ENCODE peak calls at places on chromosome 1, in four cellular contexts. One of them, this sample, is unnamed.

GRCh38 chr1:174131032-174131638 is 28.2 kb upstream of the RABGAP1L start:
- DNase-seq in stimulated activated CD8-positive, alpha-beta memory T cell treated with anti-CD3 and anti-CD28 coated beads, Interleukin-4, amount 100 ng/mL, for 24 hours: no peak
- DNase-seq in stimulated activated CD4-positive, alpha-beta T cell treated with anti-CD3 and anti-CD28 coated beads, Interleukin-4, amount 100 ng/mL, for 1 hour: no peak
- DNase-seq in left ventricle myocardium superior: no peak
- DNase-seq in this sample: no peak

GRCh38 chr1:43590389-43590788 is 59.6 kb upstream of the KDM4A start:
- DNase-seq in left ventricle myocardium superior: no peak
- DNase-seq in stimulated activated CD8-positive, alpha-beta memory T cell treated with anti-CD3 and anti-CD28 coated beads, Interleukin-4, amount 100 ng/mL, for 24 hours: no peak
- DNase-seq in stimulated activated CD4-positive, alpha-beta T cell treated with anti-CD3 and anti-CD28 coated beads, Interleukin-4, amount 100 ng/mL, for 1 hour: no peak
- DNase-seq in this sample: no peak

GRCh38 chr1:55001311-55001710 is 2.6 kb downstream of the BSND start:
- DNase-seq in stimulated activated CD8-positive, alpha-beta memory T cell treated with anti-CD3 and anti-CD28 coated beads, Interleukin-4, amount 100 ng/mL, for 24 hours: no peak
- DNase-seq in stimulated activated CD4-positive, alpha-beta T cell treated with anti-CD3 and anti-CD28 coated beads, Interleukin-4, amount 100 ng/mL, for 1 hour: no peak
- DNase-seq in left ventricle myocardium superior: no peak
- DNase-seq in this sample: no peak

GRCh38 chr1:210233216-210233494 is 559 bp downstream of the SERTAD4 start:
- DNase-seq in left ventricle myocardium superior: peak; percentile 54
- DNase-seq in stimulated activated CD8-positive, alpha-beta memory T cell treated with anti-CD3 and anti-CD28 coated beads, Interleukin-4, amount 100 ng/mL, for 24 hours: no peak
- DNase-seq in stimulated activated CD4-positive, alpha-beta T cell treated with anti-CD3 and anti-CD28 coated beads, Interleukin-4, amount 100 ng/mL, for 1 hour: peak; percentile 4
- DNase-seq in this sample: no peak

GRCh38 chr1:162846256-162847212 is 14.4 kb downstream of the CCDC190 start:
- DNase-seq in stimulated activated CD8-positive, alpha-beta memory T cell treated with anti-CD3 and anti-CD28 coated beads, Interleukin-4, amount 100 ng/mL, for 24 hours: no peak
- DNase-seq in left ventricle myocardium superior: no peak
- DNase-seq in stimulated activated CD4-positive, alpha-beta T cell treated with anti-CD3 and anti-CD28 coated beads, Interleukin-4, amount 100 ng/mL, for 1 hour: no peak
- DNase-seq in this sample: no peak

GRCh38 chr1:211632808-211633522 is 42.5 kb downstream of the NEK2 start:
- DNase-seq in left ventricle myocardium superior: peak; percentile 80
- DNase-seq in stimulated activated CD4-positive, alpha-beta T cell treated with anti-CD3 and anti-CD28 coated beads, Interleukin-4, amount 100 ng/mL, for 1 hour: no peak
- DNase-seq in stimulated activated CD8-positive, alpha-beta memory T cell treated with anti-CD3 and anti-CD28 coated beads, Interleukin-4, amount 100 ng/mL, for 24 hours: no peak
- DNase-seq in this sample: peak; percentile 67

GRCh38 chr1:18110968-18111367 is 3.4 kb downstream of the IGSF21 start:
- DNase-seq in stimulated activated CD8-positive, alpha-beta memory T cell treated with anti-CD3 and anti-CD28 coated beads, Interleukin-4, amount 100 ng/mL, for 24 hours: peak; percentile 3
- DNase-seq in stimulated activated CD4-positive, alpha-beta T cell treated with anti-CD3 and anti-CD28 coated beads, Interleukin-4, amount 100 ng/mL, for 1 hour: peak; percentile 8
- DNase-seq in left ventricle myocardium superior: peak; percentile 47
- DNase-seq in this sample: no peak

GRCh38 chr1:174990382-174990999 is 9.3 kb upstream of the CACYBP start:
- DNase-seq in left ventricle myocardium superior: no peak
- DNase-seq in stimulated activated CD8-positive, alpha-beta memory T cell treated with anti-CD3 and anti-CD28 coated beads, Interleukin-4, amount 100 ng/mL, for 24 hours: no peak
- DNase-seq in stimulated activated CD4-positive, alpha-beta T cell treated with anti-CD3 and anti-CD28 coated beads, Interleukin-4, amount 100 ng/mL, for 1 hour: no peak
- DNase-seq in this sample: no peak

GRCh38 chr1:149978547-149979023 is 31.9 kb downstream of the OTUD7B start:
- DNase-seq in stimulated activated CD4-positive, alpha-beta T cell treated with anti-CD3 and anti-CD28 coated beads, Interleukin-4, amount 100 ng/mL, for 1 hour: no peak
- DNase-seq in stimulated activated CD8-positive, alpha-beta memory T cell treated with anti-CD3 and anti-CD28 coated beads, Interleukin-4, amount 100 ng/mL, for 24 hours: no peak
- DNase-seq in left ventricle myocardium superior: no peak
- DNase-seq in this sample: no peak

GRCh38 chr1:184199036-184199796 is 147.7 kb downstream of the TSEN15 start:
- DNase-seq in stimulated activated CD8-positive, alpha-beta memory T cell treated with anti-CD3 and anti-CD28 coated beads, Interleukin-4, amount 100 ng/mL, for 24 hours: no peak
- DNase-seq in stimulated activated CD4-positive, alpha-beta T cell treated with anti-CD3 and anti-CD28 coated beads, Interleukin-4, amount 100 ng/mL, for 1 hour: no peak
- DNase-seq in left ventricle myocardium superior: no peak
- DNase-seq in this sample: no peak

GRCh38 chr1:243301059-243301458 is 45.2 kb downstream of the SDCCAG8 start:
- DNase-seq in stimulated activated CD8-positive, alpha-beta memory T cell treated with anti-CD3 and anti-CD28 coated beads, Interleukin-4, amount 100 ng/mL, for 24 hours: no peak
- DNase-seq in left ventricle myocardium superior: no peak
- DNase-seq in stimulated activated CD4-positive, alpha-beta T cell treated with anti-CD3 and anti-CD28 coated beads, Interleukin-4, amount 100 ng/mL, for 1 hour: no peak
- DNase-seq in this sample: no peak

GRCh38 chr1:176696109-176696508 is 233.1 kb downstream of the PAPPA2 start:
- DNase-seq in left ventricle myocardium superior: no peak
- DNase-seq in stimulated activated CD4-positive, alpha-beta T cell treated with anti-CD3 and anti-CD28 coated beads, Interleukin-4, amount 100 ng/mL, for 1 hour: no peak
- DNase-seq in stimulated activated CD8-positive, alpha-beta memory T cell treated with anti-CD3 and anti-CD28 coated beads, Interleukin-4, amount 100 ng/mL, for 24 hours: no peak
- DNase-seq in this sample: no peak

GRCh38 chr1:100299521-100300222 is 33.7 kb downstream of the RTCA start:
- DNase-seq in left ventricle myocardium superior: no peak
- DNase-seq in stimulated activated CD4-positive, alpha-beta T cell treated with anti-CD3 and anti-CD28 coated beads, Interleukin-4, amount 100 ng/mL, for 1 hour: no peak
- DNase-seq in stimulated activated CD8-positive, alpha-beta memory T cell treated with anti-CD3 and anti-CD28 coated beads, Interleukin-4, amount 100 ng/mL, for 24 hours: no peak
- DNase-seq in this sample: no peak

GRCh38 chr1:159071970-159072582 is 4.5 kb downstream of the AIM2 start:
- DNase-seq in left ventricle myocardium superior: no peak
- DNase-seq in stimulated activated CD4-positive, alpha-beta T cell treated with anti-CD3 and anti-CD28 coated beads, Interleukin-4, amount 100 ng/mL, for 1 hour: no peak
- DNase-seq in stimulated activated CD8-positive, alpha-beta memory T cell treated with anti-CD3 and anti-CD28 coated beads, Interleukin-4, amount 100 ng/mL, for 24 hours: no peak
- DNase-seq in this sample: no peak

This sample was measured in left cardiac atrium.